ENCODE peak calls at places on chromosomes 6 and 20, in six cellular contexts. K is A549, R is WTC11, B is H1, D is HepG2, I is K562. E is an unnamed sample.

GRCh38 chr6:156652231-156652750 is 124.9 kb upstream of the ARID1B start:
- DNase-seq in K (no peak), R (no peak), B (no peak), D (no peak), I (no peak), E (no peak)

GRCh38 chr6:167290786-167291622 is at the start of gene UNC93A:
- DNase-seq in K (no peak), R (no peak), B (no peak), D (peak), I (no peak), E (no peak)

GRCh38 chr20:420721-421574 is 12.8 kb downstream of the RBCK1 start:
- DNase-seq in K (peak), R (peak), B (peak), D (no peak), I (peak), E (no peak)

GRCh38 chr6:34583461-34583860 is 27.3 kb upstream of the SPDEF start:
- DNase-seq in K (no peak), R (no peak), B (no peak), D (no peak), I (no peak), E (no peak)

GRCh38 chr6:113662688-113663333 is 194.3 kb upstream of the MARCKS start:
- DNase-seq in K (no peak), R (no peak), B (no peak), D (no peak), I (no peak), E (no peak)

GRCh38 chr6:132446136-132446535 is 44.9 kb upstream of the MOXD1 start:
- DNase-seq in K (no peak), R (no peak), B (no peak), D (no peak), I (no peak), E (no peak)

GRCh38 chr20:46374383-46374782 is 32.0 kb downstream of the ELMO2 start:
- DNase-seq in K (no peak), R (no peak), B (no peak), D (no peak), I (no peak), E (no peak)

GRCh38 chr20:25076201-25076600 is 5.7 kb downstream of the VSX1 start:
- DNase-seq in K (no peak), R (no peak), B (no peak), D (no peak), I (no peak), E (no peak)

GRCh38 chr20:47125553-47126373 is 230.7 kb downstream of the ZMYND8 start:
- DNase-seq in K (no peak), R (no peak), B (no peak), D (no peak), I (no peak), E (no peak)

GRCh38 chr20:14790771-14791517 is 453.5 kb upstream of the FLRT3 start:
- DNase-seq in K (no peak), R (no peak), B (no peak), D (no peak), I (no peak), E (no peak)

GRCh38 chr6:21679761-21680265 is 86.3 kb downstream of the SOX4 start:
- DNase-seq in K (peak), R (no peak), B (no peak), D (no peak), I (no peak), E (no peak)

GRCh38 chr6:38281131-38281530 is 358.6 kb downstream of the BTBD9 start:
- DNase-seq in K (no peak), R (no peak), B (no peak), D (no peak), I (no peak), E (no peak)

GRCh38 chr6:113073611-113074191 is 726.6 kb downstream of the RFPL4B start:
- DNase-seq in K (no peak), R (no peak), B (no peak), D (no peak), I (no peak), E (no peak)

GRCh38 chr20:13267231-13267630 is 46.2 kb downstream of the ISM1 start:
- DNase-seq in K (no peak), R (no peak), B (no peak), D (no peak), I (no peak), E (no peak)

GRCh38 chr20:44384423-44385027 is 29.0 kb downstream of the HNF4A start:
- DNase-seq in K (peak), R (peak), B (peak), D (peak), I (peak), E (peak)

GRCh38 chr6:135144678-135145508 is 36.2 kb upstream of the MYB start:
- DNase-seq in K (no peak), R (no peak), B (no peak), D (peak), I (peak), E (peak)

GRCh38 chr20:13061381-13061780 is 52.6 kb downstream of the SPTLC3 start:
- DNase-seq in K (no peak), R (no peak), B (no peak), D (no peak), I (no peak), E (no peak)

GRCh38 chr6:25519856-25520255 is 132.2 kb upstream of the SCGN start:
- DNase-seq in K (no peak), R (no peak), B (no peak), D (no peak), I (no peak), E (no peak)

GRCh38 chr6:27177454-27178000 is 70.0 kb upstream of the PRSS16 start:
- DNase-seq in K (peak), R (peak), B (peak), D (peak), I (peak), E (peak)

GRCh38 chr20:46099491-46100287 is 9.9 kb upstream of the NCOA5 start:
- DNase-seq in K (no peak), R (peak), B (peak), D (no peak), I (no peak), E (peak)

GRCh38 chr6:71254323-71254722 is 34.3 kb upstream of the OGFRL1 start:
- DNase-seq in K (no peak), R (no peak), B (no peak), D (no peak), I (no peak), E (no peak)

GRCh38 chr6:127550403-127550802 is 26.6 kb upstream of the C6orf58 start:
- DNase-seq in K (no peak), R (no peak), B (no peak), D (no peak), I (no peak), E (no peak)

GRCh38 chr20:54340667-54341081 is 132.8 kb downstream of the PFDN4 start:
- DNase-seq in K (no peak), R (no peak), B (no peak), D (no peak), I (no peak), E (peak)

GRCh38 chr6:149756261-149756636 is 6.7 kb downstream of the PCMT1 start:
- DNase-seq in K (no peak), R (no peak), B (no peak), D (no peak), I (no peak), E (no peak)

GRCh38 chr6:44668391-44668930 is 281.0 kb downstream of the CDC5L start:
- DNase-seq in K (no peak), R (no peak), B (no peak), D (no peak), I (no peak), E (no peak)

GRCh38 chr6:72042088-72042487 is 155.7 kb downstream of the RIMS1 start:
- DNase-seq in K (no peak), R (no peak), B (no peak), D (no peak), I (no peak), E (no peak)

GRCh38 chr6:47181681-47182080 is 128.0 kb downstream of the TNFRSF21 start:
- DNase-seq in K (no peak), R (no peak), B (no peak), D (no peak), I (no peak), E (no peak)

GRCh38 chr6:15088904-15089568 is 156.8 kb upstream of the JARID2 start:
- DNase-seq in K (no peak), R (no peak), B (no peak), D (no peak), I (peak), E (no peak)

DNA sequence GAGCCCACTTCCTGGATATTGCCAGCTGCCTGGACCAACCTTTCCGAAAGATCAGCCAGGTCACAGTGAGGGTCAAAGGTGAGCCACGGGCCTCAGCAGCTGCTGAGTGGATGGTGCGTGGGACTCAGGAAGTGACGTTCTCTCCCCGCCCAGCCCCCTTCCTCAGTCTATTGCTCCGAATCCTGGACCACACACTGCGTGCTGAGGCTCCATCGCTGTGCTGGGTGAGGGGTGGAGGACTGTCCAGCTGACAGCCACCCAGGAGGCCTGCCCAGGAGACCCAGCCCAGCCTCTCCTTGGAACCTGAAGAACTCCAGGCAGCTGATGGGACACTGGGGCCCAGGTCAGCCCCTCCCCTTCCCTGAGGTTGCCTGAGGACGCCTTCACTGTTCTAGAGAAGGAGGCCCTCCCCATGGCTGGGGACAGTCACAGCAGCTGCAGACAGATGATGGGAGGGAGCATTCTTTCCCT is 94.4 kb upstream of the CD93 start:
- DNase-seq in K (no peak), R (no peak), B (no peak), D (no peak), I (peak), E (no peak)
- TF ChIP-seq JUN in K (no peak), R (no peak), B (no peak), D (no peak), I (no peak), E (no peak)

DNA sequence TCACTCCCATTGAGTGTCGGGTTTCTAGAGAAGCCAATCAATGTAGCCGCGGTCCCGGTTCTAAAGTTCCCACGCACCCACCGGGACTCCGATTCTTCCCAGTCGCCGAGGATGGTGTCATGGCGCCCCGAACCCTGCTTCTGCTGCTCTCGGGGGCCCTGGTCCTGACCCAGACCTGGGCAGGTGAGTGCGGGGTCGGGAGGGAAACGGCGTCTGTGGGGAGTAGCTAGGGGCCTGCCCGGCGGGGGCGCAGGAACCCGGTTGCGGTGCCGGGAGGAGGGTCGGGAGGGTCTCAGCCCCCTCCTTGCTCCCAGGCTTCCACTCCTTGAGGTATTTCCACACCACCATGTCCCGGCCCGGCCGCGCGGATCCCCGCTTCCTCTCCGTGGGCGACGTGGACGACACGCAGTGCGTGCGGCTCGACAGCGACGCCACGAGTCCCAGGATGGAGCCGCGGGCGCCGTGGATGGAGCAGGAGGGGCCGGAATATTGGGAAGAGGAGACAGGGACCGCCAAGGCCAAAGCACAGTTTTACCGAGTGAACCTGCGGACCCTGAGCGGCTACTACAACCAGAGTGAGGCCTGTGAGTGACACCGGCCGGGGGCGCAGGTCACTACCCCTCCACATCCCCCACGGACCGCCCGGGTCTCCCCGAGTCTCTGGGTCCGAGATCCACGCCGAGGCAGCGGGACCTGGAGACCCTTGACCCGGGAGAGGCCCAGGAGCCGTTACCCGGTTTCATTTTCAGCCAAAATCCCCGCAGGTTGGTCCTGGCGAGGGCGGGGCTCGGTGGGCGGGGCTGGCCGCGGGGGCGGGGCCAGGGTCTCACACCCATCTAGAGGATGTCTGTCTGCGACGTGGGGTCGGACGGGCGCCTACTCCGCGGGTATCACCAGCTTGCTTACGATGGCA is 35.2 kb upstream of the HLA-G start:
- DNase-seq in K (peak), R (peak), B (peak), D (no peak), I (no peak), E (peak)
- TF ChIP-seq JUN in K (no peak), R (peak), B (no peak), D (no peak), I (no peak), E (no peak)

DNA sequence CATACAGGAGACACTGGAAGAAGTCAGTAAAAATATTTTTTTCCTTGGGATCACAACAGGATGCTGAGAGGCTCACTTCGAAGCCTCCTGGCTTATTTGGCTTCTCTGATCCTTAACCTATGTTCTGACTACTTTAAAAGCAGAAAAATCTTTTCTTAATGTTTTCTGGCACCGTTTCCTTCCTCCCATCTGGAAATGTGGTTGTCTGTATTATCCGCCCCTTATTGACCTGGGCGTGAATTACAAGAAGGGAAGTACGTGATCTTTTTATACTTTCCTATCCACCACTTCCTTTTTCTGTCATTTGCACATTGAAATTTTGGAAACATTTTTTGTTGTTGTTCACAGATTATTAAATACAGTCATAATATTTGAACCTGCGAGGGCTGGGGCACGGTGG is 379.5 kb downstream of the COL12A1 start:
- DNase-seq in K (no peak), R (no peak), B (no peak), D (no peak), I (no peak), E (no peak)
- TF ChIP-seq JUN in K (no peak), R (no peak), B (no peak), D (no peak), I (no peak), E (no peak)

GRCh38 chr20:38223743-38224100 is 36.8 kb downstream of the KIAA1755 start:
- DNase-seq in K (no peak), R (no peak), B (no peak), D (no peak), I (no peak), E (no peak)

GRCh38 chr20:38225240-38225899 is 35.2 kb downstream of the KIAA1755 start:
- DNase-seq in K (no peak), R (no peak), B (no peak), D (no peak), I (no peak), E (no peak)

GRCh38 chr20:38225900-38226263 is 34.7 kb downstream of the KIAA1755 start:
- DNase-seq in K (no peak), R (no peak), B (no peak), D (no peak), I (no peak), E (no peak)

GRCh38 chr20:38222923-38223742 is 37.4 kb downstream of the KIAA1755 start:
- DNase-seq in K (no peak), R (no peak), B (no peak), D (no peak), I (no peak), E (no peak)

GRCh38 chr20:38224534-38224933 is 36.0 kb downstream of the KIAA1755 start:
- DNase-seq in K (no peak), R (no peak), B (no peak), D (no peak), I (no peak), E (no peak)
- TF ChIP-seq JUN in K (no peak), R (no peak), B (no peak), D (no peak), I (no peak), E (no peak)

DNA sequence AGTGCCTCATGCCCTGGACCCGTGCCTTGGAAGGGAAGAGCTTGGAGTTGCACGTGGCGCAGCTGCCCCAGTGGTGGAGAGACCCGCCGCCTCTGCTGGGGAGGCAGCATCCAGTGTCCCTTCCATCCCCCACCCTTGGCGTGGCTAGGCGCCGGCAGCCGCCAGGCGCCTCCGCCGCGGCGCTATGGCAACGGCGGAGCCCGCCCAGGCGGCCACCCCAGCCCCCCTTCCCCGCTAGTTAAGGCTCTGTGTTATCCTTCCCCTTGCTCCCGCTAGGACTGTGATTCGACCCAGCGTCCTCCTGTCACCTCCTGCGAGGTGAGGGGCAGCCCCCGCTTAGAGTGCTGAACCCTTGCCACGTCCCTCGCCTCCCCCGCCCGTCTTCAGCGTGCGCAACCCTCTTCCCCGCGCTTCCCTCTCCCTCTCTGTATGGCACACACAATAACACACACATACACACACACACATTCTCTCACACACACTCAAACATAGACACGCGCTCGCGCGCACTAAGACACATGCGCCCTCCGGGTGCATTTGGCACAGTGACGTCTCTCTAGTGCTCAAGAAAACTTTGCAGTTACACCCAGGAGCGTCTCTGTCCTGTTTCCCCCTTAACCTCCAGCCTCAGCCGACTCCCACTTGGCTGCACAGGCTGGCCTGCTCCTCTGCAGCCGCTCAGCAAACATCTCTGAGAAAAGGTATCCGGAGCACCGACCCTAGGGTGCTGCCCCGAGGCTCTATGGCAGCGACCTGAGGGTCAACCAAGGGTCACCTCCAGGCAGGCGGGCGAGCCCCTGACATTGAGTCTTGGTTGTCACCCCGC is 8.5 kb downstream of the GRIK2 start:
- DNase-seq in K (no peak), R (peak), B (peak), D (no peak), I (no peak), E (no peak)
- TF ChIP-seq JUN in K (no peak), R (no peak), B (no peak), D (no peak), I (no peak), E (no peak)

E was measured in endothelial cell of umbilical vein.